ENCODE peak calls at places on chromosomes 1 and 21, in seven cellular contexts. F is cardiac muscle cell, T is heart right ventricle, G is stomach, A is MCF 10A, D is RWPE2, W is OCI-LY7. N is an unnamed sample.

GRCh38 chr1:118145736-118146135 is 39.3 kb downstream of the SPAG17 start:
- DNase-seq in W (no peak), G (no peak), D (no peak), F (no peak), A (peak), T (no peak), N (no peak)

GRCh38 chr1:29259802-29260441 is 23.6 kb downstream of the PTPRU start:
- DNase-seq in F (peak), A (no peak), D (no peak), W (no peak), T (peak), G (peak), N (no peak)

GRCh38 chr1:46067652-46068051 is 64.8 kb downstream of the PIK3R3 start:
- DNase-seq in W (no peak), G (no peak), A (no peak), T (no peak), D (no peak), F (no peak), N (no peak)

GRCh38 chr1:31704261-31705079 is 653 bp upstream of the COL16A1 start:
- DNase-seq in D (no peak), F (no peak), T (no peak), A (peak), G (peak), W (no peak), N (no peak)

GRCh38 chr1:218473527-218473926 is 128.4 kb downstream of the TGFB2 start:
- DNase-seq in W (no peak), A (peak), D (no peak), G (no peak), F (no peak), T (no peak), N (no peak)

GRCh38 chr1:180966310-180966709 is 53.6 kb downstream of the KIAA1614 start:
- DNase-seq in A (no peak), D (no peak), G (no peak), T (no peak), F (no peak), W (no peak), N (no peak)

GRCh38 chr1:235077571-235078479 is 50.8 kb downstream of the TOMM20 start:
- DNase-seq in F (no peak), T (no peak), A (no peak), D (no peak), G (no peak), W (no peak), N (no peak)

GRCh38 chr1:180912211-180912800 is 391 bp upstream of the KIAA1614 start:
- DNase-seq in F (peak), A (no peak), G (no peak), W (no peak), T (peak), D (no peak), N (no peak)

GRCh38 chr1:207814469-207814868 is 62.6 kb downstream of the CD46 start:
- DNase-seq in F (no peak), G (no peak), T (no peak), D (no peak), A (no peak), W (no peak), N (no peak)

GRCh38 chr1:30964706-30965105 is 56.1 kb upstream of the SDC3 start:
- DNase-seq in A (no peak), W (no peak), F (peak), T (peak), G (no peak), D (no peak), N (no peak)

GRCh38 chr1:199776768-199777497 is 250.6 kb upstream of the NR5A2 start:
- DNase-seq in A (no peak), F (no peak), D (no peak), G (no peak), T (no peak), W (no peak), N (no peak)

GRCh38 chr1:21491483-21492170 is 17.6 kb upstream of the ALPL start:
- DNase-seq in F (peak), D (no peak), W (no peak), A (no peak), T (no peak), G (no peak), N (no peak)

GRCh38 chr1:5505944-5506343 is 486.3 kb downstream of the NPHP4 start:
- DNase-seq in A (no peak), W (no peak), D (no peak), F (no peak), T (no peak), G (no peak), N (no peak)

GRCh38 chr1:54850082-54850730 is 36.8 kb downstream of the DHCR24 start:
- DNase-seq in D (no peak), G (no peak), T (no peak), W (no peak), A (no peak), F (no peak), N (no peak)

GRCh38 chr1:78165816-78166215 is 120.0 kb downstream of the GIPC2 start:
- DNase-seq in A (no peak), T (no peak), D (no peak), W (no peak), F (no peak), G (no peak), N (no peak)

GRCh38 chr1:11691302-11691914 is at the start of gene DRAXIN:
- DNase-seq in A (no peak), W (no peak), G (no peak), D (no peak), T (no peak), F (peak), N (no peak)

GRCh38 chr1:110130989-110131388 is 18.7 kb downstream of the UBL4B start:
- DNase-seq in A (no peak), T (no peak), G (no peak), F (no peak), D (no peak), W (no peak), N (no peak)

GRCh38 chr21:42578761-42579415 is 65.2 kb downstream of the SLC37A1 start:
- DNase-seq in G (no peak), W (no peak), D (peak), F (no peak), T (peak), A (no peak), N (no peak)

GRCh38 chr1:242784074-242784473 is 259.6 kb upstream of the PLD5 start:
- DNase-seq in F (no peak), W (peak), D (no peak), A (no peak), G (no peak), T (no peak), N (no peak)

GRCh38 chr1:75727571-75727970 is 3.1 kb downstream of the ACADM start:
- DNase-seq in G (no peak), F (no peak), T (no peak), W (peak), A (no peak), D (no peak), N (no peak)

GRCh38 chr21:44833663-44834062 is 15.8 kb upstream of the SUMO3 start:
- DNase-seq in G (no peak), F (no peak), A (no peak), D (no peak), W (no peak), T (no peak), N (no peak)

GRCh38 chr21:44834231-44834950 is 16.5 kb upstream of the SUMO3 start:
- DNase-seq in D (no peak), W (no peak), A (no peak), F (no peak), G (peak), T (no peak), N (no peak)

GRCh38 chr21:44836349-44836665 is 18.4 kb upstream of the SUMO3 start:
- DNase-seq in F (no peak), A (no peak), T (no peak), W (no peak), D (no peak), G (no peak), N (no peak)

GRCh38 chr21:44835647-44835973 is 17.7 kb upstream of the SUMO3 start:
- DNase-seq in G (no peak), W (no peak), T (no peak), A (no peak), D (no peak), F (no peak), N (no peak)

GRCh38 chr21:44834951-44835646 is 17.2 kb upstream of the SUMO3 start:
- DNase-seq in G (no peak), T (no peak), W (no peak), D (no peak), A (no peak), F (no peak), N (no peak)
- TF ChIP-seq CTCF in G (no peak), T (no peak), W (no peak), D (no peak), A (no peak), F (no peak), N (no peak)

DNA sequence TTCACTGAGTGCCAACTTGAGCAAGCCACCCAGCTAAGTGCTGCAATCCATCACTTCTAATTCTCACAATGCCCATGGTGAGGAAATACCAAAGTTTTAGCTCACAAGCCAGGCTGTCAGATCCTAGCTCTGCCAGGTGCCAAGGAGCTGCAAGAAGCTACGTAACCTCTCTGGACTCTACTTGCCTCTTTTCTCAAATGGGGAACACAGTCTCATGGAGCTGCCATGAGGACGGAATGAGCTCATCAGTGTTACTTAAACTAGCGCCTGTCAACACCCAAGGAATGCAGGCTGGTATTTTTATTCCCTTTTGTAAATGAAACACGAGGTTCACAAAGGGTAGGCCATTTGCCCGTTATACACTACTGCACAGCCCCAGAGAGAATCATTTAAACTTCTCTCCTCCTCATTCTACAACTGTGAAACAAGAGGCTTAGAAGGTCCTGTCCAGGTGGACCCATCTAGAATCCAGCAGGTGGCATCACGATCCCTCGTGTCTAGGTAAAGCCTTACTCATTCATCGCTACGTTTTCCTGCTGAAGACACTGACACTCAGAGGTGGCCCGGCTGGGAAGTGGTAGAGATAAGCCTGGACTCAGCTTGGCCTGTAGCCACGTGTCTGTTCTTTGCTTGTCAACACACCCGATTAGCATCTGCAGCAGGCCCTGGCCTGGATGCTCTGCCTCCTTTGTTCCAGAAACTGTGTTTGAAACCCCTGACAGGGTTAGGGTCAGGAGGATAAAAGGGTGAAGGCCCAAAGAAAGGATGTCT is 43.6 kb downstream of the PARP1 start:
- DNase-seq in W (no peak), F (peak), G (no peak), D (no peak), A (no peak), T (peak), N (no peak)
- TF ChIP-seq CTCF in W (peak), F (no peak), G (no peak), D (no peak), A (no peak), T (no peak), N (no peak)

GRCh38 chr1:99264201-99265021 is at the start of gene PLPPR4:
- DNase-seq in F (peak), W (no peak), D (no peak), G (peak), T (peak), A (peak), N (no peak)
- TF ChIP-seq CTCF in F (no peak), W (no peak), D (no peak), G (no peak), T (no peak), A (no peak), N (no peak)

GRCh38 chr1:1920057-1920607 is 1.1 kb upstream of the TMEM52 start:
- DNase-seq in D (no peak), W (no peak), T (no peak), F (no peak), G (no peak), A (no peak), N (no peak)

GRCh38 chr1:1917304-1917976 is 1.6 kb downstream of the TMEM52 start:
- DNase-seq in A (no peak), D (no peak), F (no peak), W (no peak), T (no peak), G (no peak), N (no peak)

GRCh38 chr1:1917995-1918900 is 831 bp downstream of the TMEM52 start:
- DNase-seq in A (no peak), T (no peak), F (no peak), D (peak), W (no peak), G (no peak), N (no peak)

GRCh38 chr1:1919304-1920056 is 401 bp upstream of the TMEM52 start:
- DNase-seq in D (peak), W (peak), A (peak), F (peak), T (peak), G (peak), N (peak)

GRCh38 chr1:1918901-1919303 is at the start of gene TMEM52:
- DNase-seq in A (no peak), W (no peak), D (no peak), F (no peak), T (no peak), G (no peak), N (no peak)
- TF ChIP-seq CTCF in A (no peak), W (peak), D (peak), F (no peak), T (no peak), G (no peak), N (no peak)

DNA sequence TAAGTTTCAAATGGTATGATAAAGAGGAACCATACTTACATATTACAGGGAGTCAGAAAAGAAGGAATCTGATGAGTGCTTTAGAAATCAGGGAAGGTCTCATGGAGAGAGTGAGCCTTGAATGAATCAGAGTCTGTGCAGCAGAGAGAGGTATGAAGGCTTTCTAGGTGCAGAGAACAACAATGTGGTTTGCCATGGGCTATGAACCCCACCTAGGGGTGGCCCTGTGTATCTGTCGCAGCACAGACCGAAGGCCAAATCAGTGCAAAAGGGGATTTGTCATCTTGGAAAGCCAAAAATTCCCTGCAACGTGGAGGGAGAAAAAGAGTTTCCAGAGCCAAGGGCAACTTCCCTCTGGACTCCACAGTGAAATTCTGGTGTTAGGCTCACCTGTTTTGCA is 3.5 kb downstream of the PAPPA2 start:
- DNase-seq in G (no peak), T (no peak), D (no peak), W (peak), F (peak), A (peak), N (peak)
- TF ChIP-seq CTCF in G (no peak), T (no peak), D (peak), W (peak), F (no peak), A (peak), N (peak)

DNA sequence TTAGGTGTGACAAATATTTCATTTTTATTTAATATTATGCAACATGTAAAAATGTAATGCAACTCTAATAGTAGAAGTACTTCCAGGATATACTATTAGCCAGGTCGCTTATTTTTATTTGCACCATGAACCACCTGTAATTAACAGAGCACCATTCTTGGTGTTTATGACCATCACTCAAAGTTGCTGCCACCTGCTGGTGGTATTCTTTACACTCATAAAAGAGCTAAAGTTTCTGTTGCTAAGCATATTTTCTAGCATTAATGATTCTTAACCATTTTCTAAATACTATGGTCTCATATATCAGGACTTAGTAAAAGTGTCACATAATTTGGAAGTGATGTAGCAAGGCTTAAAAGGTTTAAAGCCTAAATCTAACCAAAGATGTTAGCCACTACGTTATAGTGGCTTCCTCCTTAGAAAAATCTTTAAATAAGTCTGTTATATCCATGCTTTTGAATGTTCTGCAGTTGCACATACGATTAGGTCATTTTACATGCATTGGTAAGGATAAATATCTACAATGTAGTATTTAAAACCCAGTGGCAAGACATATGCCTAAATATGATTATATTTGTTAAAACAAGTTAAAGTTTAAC is 244.5 kb downstream of the NEGR1 start:
- DNase-seq in T (no peak), D (no peak), F (peak), W (peak), A (peak), G (peak), N (no peak)
- TF ChIP-seq CTCF in T (no peak), D (peak), F (peak), W (peak), A (peak), G (no peak), N (peak)

GRCh38 chr1:168609133-168609715 is 32.8 kb downstream of the XCL1 start:
- DNase-seq in F (peak), A (peak), D (no peak), G (no peak), T (peak), W (no peak), N (peak)
- TF ChIP-seq CTCF in F (no peak), A (no peak), D (no peak), G (no peak), T (no peak), W (no peak), N (no peak)

GRCh38 chr1:238789916-238790667 is 596.3 kb upstream of the CHRM3 start:
- DNase-seq in D (no peak), W (no peak), F (no peak), A (no peak), G (no peak), T (no peak), N (no peak)
- TF ChIP-seq CTCF in D (no peak), W (no peak), F (no peak), A (no peak), G (no peak), T (no peak), N (no peak)

GRCh38 chr1:47951545-47952235 is 45.5 kb downstream of the TRABD2B start:
- DNase-seq in F (no peak), W (no peak), D (no peak), A (no peak), T (no peak), G (no peak), N (no peak)
- TF ChIP-seq CTCF in F (no peak), W (peak), D (no peak), A (no peak), T (no peak), G (no peak), N (no peak)